ENCODE peak calls at places on chromosomes 7 and 10, in nine cellular contexts. X is activated T-helper 1 cell treated with anti-CD3 and anti-CD28 coated beads, Interleukin-2, amount 50 U/mL, for 16 hours; K is RCC 7860; L is DMS53; S is posterior cingulate gyrus; C is stimulated activated CD4-positive, alpha-beta T cell treated with anti-CD3 and anti-CD28 coated beads, Interleukin-15, amount 100 ng/mL, for 24 hours; J is hepatic stellate cell; D is glutamatergic neuron; B is CD14-positive monocyte. I is an unnamed sample.

GRCh38 chr7:985915-986741 is 3.1 kb downstream of the CYP2W1 start:
- DNase-seq in X (no peak), K (peak; percentile 32), L (peak; percentile 81), S (no peak), C (no peak), J (peak; percentile 77), D (no peak), B (no peak), I (no peak)

GRCh38 chr10:1643161-1643910 is 94.0 kb downstream of the ADARB2 start:
- DNase-seq in X (no peak), K (no peak), L (peak; percentile 58), S (no peak), C (peak; percentile 37), J (no peak), D (no peak), B (no peak), I (no peak)

GRCh38 chr10:119325131-119325530 is 117.8 kb downstream of the GRK5 start:
- DNase-seq in X (no peak), K (no peak), L (peak; percentile 34), S (no peak), C (no peak), J (no peak), D (no peak), B (no peak), I (no peak)

GRCh38 chr7:96962221-96962620 is 43.1 kb upstream of the DLX6 start:
- DNase-seq in X (no peak), K (peak; percentile 78), L (no peak), S (peak; percentile 70), C (no peak), J (peak; percentile 4), D (no peak), B (no peak), I (no peak)

GRCh38 chr7:70618020-70618551 is 513.9 kb upstream of the GALNT17 start:
- DNase-seq in X (no peak), K (no peak), L (no peak), S (peak; percentile 55), C (no peak), J (no peak), D (peak; percentile 57), B (no peak), I (peak; percentile 30)

GRCh38 chr7:95430864-95431263 is 4.0 kb downstream of the PON2 start:
- DNase-seq in X (no peak), K (peak; percentile 88), L (peak; percentile 46), S (no peak), C (no peak), J (no peak), D (no peak), B (no peak), I (no peak)

GRCh38 chr10:97771913-97772823 is at the start of gene SFRP5:
- DNase-seq in X (no peak), K (no peak), L (no peak), S (no peak), C (no peak), J (no peak), D (no peak), B (no peak), I (no peak)

GRCh38 chr7:72751978-72752377 is 76.0 kb downstream of the TYW1B start:
- DNase-seq in X (no peak), K (no peak), L (no peak), S (no peak), C (no peak), J (no peak), D (peak; percentile 71), B (no peak), I (no peak)

GRCh38 chr10:99672884-99673283 is 13.6 kb downstream of the ENTPD7 start:
- DNase-seq in X (no peak), K (no peak), L (no peak), S (no peak), C (no peak), J (no peak), D (no peak), B (no peak), I (no peak)

GRCh38 chr10:15515207-15515606 is 144.1 kb upstream of the FAM171A1 start:
- DNase-seq in X (no peak), K (no peak), L (no peak), S (no peak), C (no peak), J (no peak), D (no peak), B (no peak), I (no peak)

GRCh38 chr10:31390804-31391203 is 71.8 kb downstream of the ZEB1 start:
- DNase-seq in X (no peak), K (no peak), L (no peak), S (no peak), C (no peak), J (no peak), D (no peak), B (no peak), I (no peak)

GRCh38 chr7:8591289-8591688 is 157.9 kb downstream of the NXPH1 start:
- DNase-seq in X (no peak), K (no peak), L (peak; percentile 30), S (no peak), C (no peak), J (no peak), D (no peak), B (no peak), I (no peak)

GRCh38 chr7:5598769-5599371 is 175.2 kb upstream of the TNRC18 start:
- DNase-seq in X (no peak), K (no peak), L (no peak), S (no peak), C (no peak), J (no peak), D (peak; percentile 82), B (no peak), I (no peak)

GRCh38 chr7:149261321-149261828 is 621 bp upstream of the ZNF783 start:
- DNase-seq in X (no peak), K (peak; percentile 14), L (peak; percentile 66), S (no peak), C (peak; percentile 46), J (no peak), D (no peak), B (no peak), I (no peak)

GRCh38 chr7:151681726-151682125 is 162.0 kb upstream of the RHEB start:
- DNase-seq in X (no peak), K (no peak), L (no peak), S (no peak), C (no peak), J (no peak), D (no peak), B (no peak), I (no peak)

GRCh38 chr7:46356365-46356764 is 435.3 kb upstream of the IGFBP3 start:
- DNase-seq in X (no peak), K (no peak), L (no peak), S (no peak), C (no peak), J (no peak), D (no peak), B (no peak), I (no peak)

GRCh38 chr10:31758495-31758894 is 170.1 kb downstream of the ARHGAP12 start:
- DNase-seq in X (no peak), K (no peak), L (no peak), S (no peak), C (no peak), J (no peak), D (no peak), B (no peak), I (no peak)

GRCh38 chr7:116862234-116863167 is at the start of gene CAPZA2:
- DNase-seq in X (peak; percentile 94), K (peak; percentile 88), L (peak; percentile 98), S (peak; percentile 97), C (peak; percentile 95), J (peak; percentile 98), D (peak; percentile 97), B (peak; percentile 92), I (peak; percentile 95)

GRCh38 chr10:69730251-69731156 is 71.2 kb upstream of the COL13A1 start:
- DNase-seq in X (no peak), K (no peak), L (no peak), S (no peak), C (no peak), J (peak; percentile 47), D (no peak), B (no peak), I (no peak)

GRCh38 chr10:132408823-132409666 is 12.0 kb downstream of the PWWP2B start:
- DNase-seq in X (no peak), K (no peak), L (peak; percentile 68), S (no peak), C (no peak), J (no peak), D (no peak), B (no peak), I (no peak)

GRCh38 chr10:126225672-126226007 is 162.6 kb downstream of the ADAM12 start:
- DNase-seq in X (no peak), K (no peak), L (no peak), S (no peak), C (no peak), J (peak; percentile 24), D (no peak), B (no peak), I (no peak)

GRCh38 chr10:125016611-125017202 is 74.8 kb downstream of the ZRANB1 start:
- DNase-seq in X (no peak), K (no peak), L (no peak), S (no peak), C (no peak), J (no peak), D (no peak), B (no peak), I (no peak)

GRCh38 chr10:101295266-101295665 is 58.7 kb upstream of the BTRC start:
- DNase-seq in X (no peak), K (no peak), L (no peak), S (peak; percentile 2), C (no peak), J (no peak), D (no peak), B (no peak), I (no peak)

GRCh38 chr7:142420554-142421362 is 162.9 kb upstream of the PRSS58 start:
- DNase-seq in X (no peak), K (no peak), L (no peak), S (no peak), C (no peak), J (peak; percentile 59), D (peak; percentile 76), B (no peak), I (no peak)

GRCh38 chr10:44921506-44921905 is 10.4 kb downstream of the TMEM72 start:
- DNase-seq in X (no peak), K (no peak), L (no peak), S (no peak), C (no peak), J (no peak), D (no peak), B (peak; percentile 26), I (no peak)

GRCh38 chr10:12842310-12842709 is 159.2 kb downstream of the CCDC3 start:
- DNase-seq in X (no peak), K (no peak), L (no peak), S (no peak), C (no peak), J (no peak), D (no peak), B (no peak), I (no peak)